ENCODE peak calls at places on chromosome 5, in eight cellular contexts. Q is fibroblast of the aortic adventitia, S is A172, F is NCI-H2029, O is iPS-NIHi11, U is fibroblast of mammary gland, I is body of pancreas, Z is H4. R is an unnamed sample.

GRCh38 chr5:30832519-30832918 is 361.0 kb upstream of the CDH6 start:
- DNase-seq in Q (peak), S (no peak), F (no peak), O (no peak), U (no peak), I (no peak), Z (no peak), R (no peak)

GRCh38 chr5:43556857-43557593 is at the start of gene PAIP1:
- DNase-seq in Q (peak), S (peak), F (peak), O (peak), U (peak), I (peak), Z (peak), R (peak)

GRCh38 chr5:52690236-52690685 is 97.5 kb upstream of the ITGA1 start:
- DNase-seq in Q (peak), S (peak), F (no peak), O (no peak), U (peak), I (no peak), Z (no peak), R (no peak)

GRCh38 chr5:50813691-50814090 is 147.3 kb downstream of the PARP8 start:
- DNase-seq in Q (no peak), S (no peak), F (no peak), O (no peak), U (no peak), I (no peak), Z (no peak), R (no peak)

GRCh38 chr5:154215531-154215930 is 25.0 kb downstream of the GALNT10 start:
- DNase-seq in Q (no peak), S (no peak), F (no peak), O (no peak), U (no peak), I (no peak), Z (no peak), R (no peak)

GRCh38 chr5:155514105-155514563 is 500.6 kb downstream of the KIF4B start:
- DNase-seq in Q (no peak), S (no peak), F (no peak), O (no peak), U (no peak), I (no peak), Z (no peak), R (no peak)

GRCh38 chr5:179731791-179732411 is 721 bp upstream of the MAML1 start:
- DNase-seq in Q (peak), S (no peak), F (no peak), O (no peak), U (peak), I (no peak), Z (peak), R (peak)

GRCh38 chr5:14112998-14113652 is 30.0 kb upstream of the TRIO start:
- DNase-seq in Q (no peak), S (peak), F (no peak), O (no peak), U (no peak), I (peak), Z (no peak), R (peak)

GRCh38 chr5:1655496-1656270 is 131.9 kb upstream of the LPCAT1 start:
- DNase-seq in Q (no peak), S (no peak), F (no peak), O (no peak), U (no peak), I (no peak), Z (no peak), R (no peak)

GRCh38 chr5:180824630-180825476 is 22.2 kb upstream of the MGAT1 start:
- DNase-seq in Q (no peak), S (no peak), F (no peak), O (no peak), U (no peak), I (no peak), Z (no peak), R (no peak)

GRCh38 chr5:169637085-169637855 is at the start of gene DOCK2:
- DNase-seq in Q (no peak), S (no peak), F (no peak), O (peak), U (no peak), I (peak), Z (no peak), R (peak)

GRCh38 chr5:8057764-8058163 is 188.8 kb downstream of the MTRR start:
- DNase-seq in Q (no peak), S (peak), F (no peak), O (no peak), U (peak), I (peak), Z (peak), R (no peak)

GRCh38 chr5:172104021-172104420 is 84.0 kb downstream of the STK10 start:
- DNase-seq in Q (no peak), S (no peak), F (no peak), O (no peak), U (no peak), I (no peak), Z (no peak), R (no peak)

GRCh38 chr5:58754250-58754649 is 171.4 kb downstream of the RAB3C start:
- DNase-seq in Q (no peak), S (no peak), F (no peak), O (no peak), U (no peak), I (no peak), Z (no peak), R (no peak)

GRCh38 chr5:111848374-111848914 is 91.5 kb upstream of the NREP start:
- DNase-seq in Q (no peak), S (no peak), F (no peak), O (no peak), U (no peak), I (no peak), Z (no peak), R (no peak)

GRCh38 chr5:168865973-168866372 is 286.8 kb upstream of the PANK3 start:
- DNase-seq in Q (no peak), S (no peak), F (no peak), O (peak), U (no peak), I (no peak), Z (no peak), R (no peak)

GRCh38 chr5:143536364-143536763 is 132.9 kb upstream of the NR3C1 start:
- DNase-seq in Q (peak), S (peak), F (no peak), O (no peak), U (peak), I (peak), Z (peak), R (no peak)

GRCh38 chr5:53069626-53070025 is 39.9 kb downstream of the MOCS2 start:
- DNase-seq in Q (peak), S (peak), F (no peak), O (no peak), U (peak), I (no peak), Z (peak), R (no peak)

GRCh38 chr5:147303251-147303650 is 68.4 kb downstream of the STK32A start:
- DNase-seq in Q (peak), S (peak), F (peak), O (no peak), U (peak), I (no peak), Z (no peak), R (no peak)

GRCh38 chr5:9785751-9786150 is 155.6 kb upstream of the TAS2R1 start:
- DNase-seq in Q (no peak), S (no peak), F (no peak), O (no peak), U (no peak), I (no peak), Z (peak), R (no peak)

GRCh38 chr5:76175821-76176403 is 92.7 kb downstream of the SV2C start:
- DNase-seq in Q (no peak), S (no peak), F (no peak), O (no peak), U (no peak), I (no peak), Z (no peak), R (no peak)

GRCh38 chr5:68252678-68253520 is 37.3 kb downstream of the PIK3R1 start:
- DNase-seq in Q (peak), S (peak), F (peak), O (peak), U (peak), I (peak), Z (peak), R (peak)

R was measured in heart right ventricle.